ENCODE peak calls at places on chromosome 14, in four cellular contexts. W, P, R and Z are unnamed samples.
A peak's percentile ranks its signal among the peaks of the same experiment; 100 is the strongest.

GRCh38 chr14:90722590-90722989 is 93.6 kb downstream of the TTC7B start:
- DNase-seq in W (no peak), P (no peak), R (no peak), Z (no peak)

GRCh38 chr14:71803539-71804260 is 128.5 kb upstream of the RGS6 start:
- DNase-seq in W (no peak), P (peak; percentile 27), R (no peak), Z (no peak)

GRCh38 chr14:76863724-76864407 is 37.7 kb downstream of the LRRC74A start:
- DNase-seq in W (no peak), P (no peak), R (peak; percentile 7), Z (no peak)

GRCh38 chr14:74684444-74684843 is 28.4 kb downstream of the AREL1 start:
- DNase-seq in W (no peak), P (no peak), R (no peak), Z (no peak)

GRCh38 chr14:89058707-89059106 is 234.3 kb downstream of the TTC8 start:
- DNase-seq in W (no peak), P (no peak), R (no peak), Z (no peak)

GRCh38 chr14:72892879-72893635 is 844 bp downstream of the DPF3 start:
- DNase-seq in W (peak; percentile 63), P (peak; percentile 67), R (peak; percentile 15), Z (peak; percentile 73)

GRCh38 chr14:51472881-51473280 is 178.8 kb upstream of the FRMD6 start:
- DNase-seq in W (no peak), P (peak; percentile 20), R (no peak), Z (peak; percentile 68)

GRCh38 chr14:96077983-96078686 is 39.0 kb downstream of the C14orf132 start:
- DNase-seq in W (no peak), P (no peak), R (no peak), Z (peak; percentile 22)

GRCh38 chr14:103542545-103543088 is 13.6 kb downstream of the TRMT61A start:
- DNase-seq in W (peak; percentile 97), P (peak; percentile 67), R (no peak), Z (peak; percentile 67)

GRCh38 chr14:79831198-79831890 is 380.0 kb downstream of the DIO2 start:
- DNase-seq in W (no peak), P (peak; percentile 41), R (no peak), Z (no peak)

GRCh38 chr14:83300454-83301064 is 1766.9 kb upstream of the SEL1L start:
- DNase-seq in W (peak; percentile 39), P (peak; percentile 58), R (peak; percentile 7), Z (peak; percentile 12)

GRCh38 chr14:55412686-55413085 is 1.1 kb upstream of the ATG14 start:
- DNase-seq in W (no peak), P (peak; percentile 63), R (no peak), Z (no peak)

GRCh38 chr14:66240112-66240511 is 246.1 kb upstream of the CCDC196 start:
- DNase-seq in W (no peak), P (peak; percentile 9), R (no peak), Z (no peak)

GRCh38 chr14:102200690-102201368 is 61.1 kb downstream of the WDR20 start:
- DNase-seq in W (no peak), P (no peak), R (no peak), Z (no peak)

GRCh38 chr14:80425686-80426085 is 214.4 kb upstream of the DIO2 start:
- DNase-seq in W (no peak), P (peak; percentile 94), R (no peak), Z (no peak)

GRCh38 chr14:92861856-92862807 is 60.8 kb upstream of the CHGA start:
- DNase-seq in W (no peak), P (no peak), R (no peak), Z (no peak)

GRCh38 chr14:71250791-71251190 is 343.5 kb downstream of the PCNX1 start:
- DNase-seq in W (no peak), P (no peak), R (no peak), Z (no peak)

DNA sequence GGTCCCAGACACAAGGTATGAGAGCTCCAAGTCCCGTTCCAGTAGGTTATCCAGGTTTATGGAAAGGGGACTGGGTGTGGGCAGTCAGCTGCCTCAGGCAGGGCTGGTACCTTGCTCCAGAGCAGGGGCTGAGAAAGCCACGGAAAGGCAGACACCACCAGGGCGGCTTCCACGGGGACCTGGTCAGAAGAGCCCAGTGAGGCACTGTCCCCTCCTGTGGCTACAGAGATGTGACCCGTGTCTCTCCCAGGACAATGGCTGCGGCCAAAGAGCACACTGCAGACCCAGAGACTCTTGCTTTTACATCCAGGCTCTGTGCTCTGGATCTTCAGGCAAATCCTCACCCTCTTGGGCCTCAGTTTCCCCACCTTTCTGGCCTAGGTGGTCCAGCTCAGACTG is 8.8 kb downstream of the SERPINA4 start:
- DNase-seq in W (no peak), P (no peak), R (no peak), Z (no peak)
- TF ChIP-seq EZH2phosphoT487 in W (no peak), P (no peak), R (no peak), Z (no peak)

DNA sequence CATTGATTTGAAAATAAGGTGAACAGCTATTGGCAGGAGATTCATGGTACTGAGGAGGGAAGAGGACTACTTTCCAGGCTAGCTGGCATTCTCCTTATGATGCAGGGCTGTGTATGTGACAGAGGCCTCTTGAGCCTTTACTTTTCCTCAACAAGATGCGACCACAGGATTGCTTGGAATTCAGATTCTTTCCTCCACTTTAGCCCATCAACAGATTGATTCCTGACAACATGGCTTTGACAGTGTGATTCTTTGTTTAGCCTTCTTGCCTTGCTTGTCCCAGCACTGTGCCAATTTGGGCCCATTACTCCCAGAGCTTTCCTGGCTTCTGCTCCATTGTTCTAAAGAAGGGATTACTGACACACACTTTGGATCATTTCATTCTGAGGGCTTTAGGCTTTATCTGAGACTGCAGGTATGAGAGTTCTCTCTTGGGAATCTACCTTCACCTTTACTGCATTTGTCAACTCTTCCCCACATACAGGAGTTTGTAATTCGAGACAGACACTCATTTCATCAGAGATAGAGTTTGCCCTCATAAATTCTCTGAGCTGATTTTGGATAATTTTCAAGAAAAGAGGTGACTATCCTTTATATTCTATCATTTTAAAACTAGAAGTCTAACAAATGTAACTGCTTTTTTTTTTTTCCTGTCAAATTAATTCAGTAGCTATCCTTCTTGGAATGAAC is 206.4 kb upstream of the GZMB start:
- DNase-seq in W (peak; percentile 18), P (no peak), R (no peak), Z (no peak)
- TF ChIP-seq EZH2phosphoT487 in W (no peak), P (no peak), R (no peak), Z (no peak)

GRCh38 chr14:64255756-64256155 is 38.4 kb downstream of the ESR2 start:
- DNase-seq in W (no peak), P (no peak), R (no peak), Z (peak; percentile 61)

GRCh38 chr14:64248689-64249088 is 45.5 kb downstream of the ESR2 start:
- DNase-seq in W (no peak), P (no peak), R (no peak), Z (no peak)

GRCh38 chr14:64249363-64249762 is 44.8 kb downstream of the ESR2 start:
- DNase-seq in W (no peak), P (no peak), R (no peak), Z (no peak)

DNA sequence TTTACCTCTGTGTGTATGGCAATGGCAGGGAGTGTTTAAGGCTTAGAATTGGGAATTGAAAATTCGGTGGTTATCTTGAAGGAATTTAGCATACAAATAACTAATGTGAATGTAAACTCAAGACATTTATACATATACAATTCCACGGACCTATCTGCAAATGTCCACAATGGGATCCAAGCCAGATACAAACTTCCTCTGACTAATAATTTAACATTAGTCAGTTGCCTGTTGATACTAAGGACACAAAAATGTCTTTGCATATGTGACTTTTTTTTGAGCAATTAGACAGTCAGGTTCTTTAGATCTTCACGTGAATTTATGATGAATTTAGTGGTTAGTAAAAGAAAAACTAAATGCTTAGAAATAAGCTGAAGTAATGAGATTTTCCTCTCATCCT is 40.5 kb downstream of the ESR2 start:
- DNase-seq in W (no peak), P (peak; percentile 67), R (no peak), Z (no peak)
- TF ChIP-seq EZH2phosphoT487 in W (no peak), P (no peak), R (no peak), Z (no peak)

DNA sequence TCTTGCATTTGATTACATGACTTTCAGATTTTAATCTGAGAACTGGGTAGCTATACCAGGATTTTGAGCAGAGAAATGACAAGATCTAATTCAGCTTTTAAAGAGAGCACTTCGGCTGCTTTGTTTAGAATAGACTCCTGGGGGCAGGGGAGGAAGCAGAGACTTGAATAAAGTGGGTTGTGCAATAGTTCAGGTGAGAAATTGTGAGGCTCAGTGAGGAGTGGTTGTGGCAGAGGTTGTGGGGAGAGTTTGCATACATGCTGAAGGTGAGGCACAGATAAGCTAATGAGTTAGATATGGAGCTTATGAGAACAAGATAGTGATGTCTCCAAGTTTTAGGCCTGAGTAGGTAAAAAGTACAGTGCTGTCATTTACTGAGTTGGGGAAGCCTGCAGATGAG is 281.4 kb downstream of the FLRT2 start:
- DNase-seq in W (no peak), P (no peak), R (no peak), Z (no peak)
- TF ChIP-seq EZH2phosphoT487 in W (no peak), P (no peak), R (no peak), Z (no peak)